ENCODE peak calls at places on chromosomes 11 and 22, in six cellular contexts. O, R, E, D, K and I are unnamed samples.
A peak's percentile ranks its signal among the peaks of the same experiment; 100 is the strongest.

GRCh38 chr11:11252403-11252802 is 100.6 kb downstream of the CSNK2A3 start:
- DNase-seq in O (no peak), R (no peak), E (no peak), D (no peak), K (no peak), I (no peak)

GRCh38 chr11:132621976-132622375 is 910.3 kb downstream of the OPCML start:
- DNase-seq in O (no peak), R (no peak), E (no peak), D (no peak), K (no peak), I (no peak)

GRCh38 chr22:32823024-32823730 is 21.7 kb downstream of the TIMP3 start:
- DNase-seq in O (no peak), R (peak; percentile 62), E (no peak), D (no peak), K (no peak), I (no peak)

GRCh38 chr11:76225122-76225584 is 18.9 kb upstream of the WNT11 start:
- DNase-seq in O (no peak), R (no peak), E (no peak), D (peak; percentile 70), K (no peak), I (no peak)

GRCh38 chr11:62004473-62004872 is 37.0 kb upstream of the FTH1 start:
- DNase-seq in O (peak; percentile 78), R (no peak), E (no peak), D (no peak), K (peak; percentile 29), I (no peak)

GRCh38 chr11:12864316-12865156 is 144.6 kb upstream of the RASSF10 start:
- DNase-seq in O (peak; percentile 88), R (no peak), E (no peak), D (no peak), K (peak; percentile 82), I (no peak)

GRCh38 chr11:92304271-92304670 is 79.7 kb downstream of the FAT3 start:
- DNase-seq in O (no peak), R (no peak), E (no peak), D (no peak), K (no peak), I (no peak)

GRCh38 chr11:86265194-86265593 is 20.6 kb downstream of the EED start:
- DNase-seq in O (no peak), R (no peak), E (no peak), D (no peak), K (no peak), I (no peak)

GRCh38 chr11:69076129-69076791 is 27.5 kb downstream of the TPCN2 start:
- DNase-seq in O (peak; percentile 43), R (no peak), E (no peak), D (no peak), K (no peak), I (no peak)

GRCh38 chr11:27976262-27976661 is 131.7 kb downstream of the KIF18A start:
- DNase-seq in O (no peak), R (no peak), E (no peak), D (no peak), K (no peak), I (no peak)

DNA sequence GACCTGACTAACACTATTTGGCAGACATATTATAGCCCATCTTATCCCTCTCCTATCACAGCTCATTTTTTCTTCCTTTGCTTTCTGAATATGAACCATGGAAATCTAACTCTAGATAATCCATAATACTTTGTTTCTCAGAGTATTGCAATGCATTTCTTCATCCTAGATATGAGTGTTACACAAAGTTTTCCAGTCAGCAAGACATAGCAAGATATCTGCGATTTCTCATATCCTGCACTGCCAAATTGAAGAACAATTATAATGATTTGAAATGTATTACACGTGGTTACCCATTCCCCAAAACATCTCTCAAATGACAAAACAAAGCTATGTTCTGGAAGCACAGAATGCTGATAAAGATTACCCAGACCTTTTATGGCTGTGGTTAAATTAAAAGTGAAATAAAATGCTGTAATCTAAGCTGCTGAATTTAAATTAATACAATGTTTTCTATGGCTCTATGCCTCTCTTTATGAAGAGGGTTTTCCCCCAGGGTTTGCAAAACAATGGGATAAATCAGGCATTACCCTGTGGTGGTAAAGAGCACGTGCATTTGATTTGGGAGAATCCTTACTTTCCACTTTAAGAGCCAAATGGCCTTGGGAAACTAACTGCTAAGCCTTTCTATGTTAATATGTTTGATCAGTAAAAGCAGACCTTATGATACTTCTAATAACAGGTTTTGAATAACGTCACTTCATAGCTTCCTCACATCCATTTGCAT is 1291.0 kb upstream of the CNTN5 start:
- DNase-seq in O (peak; percentile 65), R (no peak), E (no peak), D (no peak), K (no peak), I (no peak)
- TF ChIP-seq CTCF in O (no peak), R (no peak), E (no peak), D (no peak), K (no peak), I (no peak)

GRCh38 chr11:32792948-32793475 is 1.4 kb downstream of the CCDC73 start:
- DNase-seq in O (peak; percentile 42), R (no peak), E (no peak), D (no peak), K (no peak), I (peak; percentile 51)
- H3K4me3 ChIP-seq in O (no peak overlapping the region), R (peak overlapping the region; percentile 3), E (no peak overlapping the region), D (no peak overlapping the region), K (no peak overlapping the region), I (peak overlapping the region; percentile 1)

GRCh38 chr11:66639066-66639813 is 737 bp downstream of the RBM4 start:
- DNase-seq in O (peak; percentile 53), R (peak; percentile 70), E (no peak), D (no peak), K (no peak), I (no peak)
- TF ChIP-seq CTCF in O (no peak), R (no peak), E (peak; percentile 6), D (no peak), K (no peak), I (no peak)

GRCh38 chr22:36691488-36691887 is 12.1 kb downstream of the CACNG2 start:
- DNase-seq in O (no peak), R (no peak), E (no peak), D (no peak), K (no peak), I (no peak)
- H3K4me3 ChIP-seq in O (no peak overlapping the region), R (no peak overlapping the region), E (no peak overlapping the region), D (no peak overlapping the region), K (no peak overlapping the region), I (no peak overlapping the region)

GRCh38 chr11:5243845-5244180 is 5.8 kb downstream of the HBG1 start:
- DNase-seq in O (no peak), R (no peak), E (no peak), D (no peak), K (no peak), I (no peak)
- TF ChIP-seq CTCF in O (no peak), R (no peak), E (no peak), D (no peak), K (no peak), I (no peak)

GRCh38 chr11:15115686-15116085 is 963 bp downstream of the INSC start:
- DNase-seq in O (no peak), R (no peak), E (no peak), D (no peak), K (no peak), I (no peak)
- H3K4me3 ChIP-seq in O (no peak overlapping the region), R (peak overlapping the region; percentile 41), E (no peak overlapping the region), D (no peak overlapping the region), K (no peak overlapping the region), I (no peak overlapping the region)